ENCODE peak calls at places on chromosomes 4 and X, in six cellular contexts. C, H, B, X, F and D are unnamed samples.

GRCh38 chr4:174592985-174593335 is 70.7 kb upstream of the HPGD start:
- DNase-seq in C (no peak), H (no peak), B (no peak), X (no peak), F (peak; percentile 75), D (peak; percentile 15)

GRCh38 chr4:139889194-139889762 is 223.7 kb downstream of the MGST2 start:
- DNase-seq in C (no peak), H (no peak), B (no peak), X (no peak), F (no peak), D (no peak)

GRCh38 chr4:110442309-110442708 is 33.6 kb upstream of the ENPEP start:
- DNase-seq in C (no peak), H (no peak), B (no peak), X (no peak), F (no peak), D (no peak)

GRCh38 chrX:72102760-72103159 is 29.0 kb downstream of the RTL5 start:
- DNase-seq in C (no peak), H (no peak), B (no peak), X (no peak), F (no peak), D (no peak)

GRCh38 chrX:5936438-5936837 is 292.2 kb downstream of the NLGN4X start:
- DNase-seq in C (no peak), H (no peak), B (no peak), X (no peak), F (no peak), D (no peak)

GRCh38 chrX:121832446-121832845 is 785.0 kb downstream of the GLUD2 start:
- DNase-seq in C (no peak), H (no peak), B (no peak), X (no peak), F (peak; percentile 29), D (peak; percentile 52)

GRCh38 chr4:162201673-162202072 is 37.9 kb upstream of the FSTL5 start:
- DNase-seq in C (no peak), H (no peak), B (no peak), X (no peak), F (peak; percentile 81), D (no peak)

GRCh38 chrX:152926279-152926678 is 28.4 kb downstream of the ZNF185 start:
- DNase-seq in C (peak; percentile 80), H (peak; percentile 51), B (peak; percentile 2), X (no peak), F (peak; percentile 65), D (peak; percentile 80)

GRCh38 chrX:270848-271367 is 10.3 kb upstream of the PLCXD1 start:
- DNase-seq in C (no peak), H (no peak), B (no peak), X (no peak), F (no peak), D (no peak)

GRCh38 chr4:158670975-158671664 is 567 bp downstream of the C4orf46 start:
- DNase-seq in C (peak; percentile 44), H (peak; percentile 19), B (peak; percentile 13), X (no peak), F (peak; percentile 84), D (peak; percentile 82)

GRCh38 chr4:77022581-77023133 is 53.1 kb downstream of the CCNI start:
- DNase-seq in C (no peak), H (no peak), B (no peak), X (no peak), F (peak; percentile 94), D (peak; percentile 88)

GRCh38 chrX:88135735-88136134 is 611.3 kb upstream of the CPXCR1 start:
- DNase-seq in C (no peak), H (no peak), B (no peak), X (no peak), F (peak; percentile 1), D (no peak)

GRCh38 chr4:94332983-94333590 is 9.5 kb downstream of the HPGDS start:
- DNase-seq in C (no peak), H (no peak), B (no peak), X (no peak), F (peak; percentile 52), D (no peak)

GRCh38 chr4:26557164-26557563 is 26.7 kb upstream of the TBC1D19 start:
- DNase-seq in C (peak; percentile 66), H (no peak), B (no peak), X (no peak), F (peak; percentile 84), D (peak; percentile 87)

GRCh38 chr4:165627128-165627527 is 245.9 kb upstream of the TLL1 start:
- DNase-seq in C (no peak), H (no peak), B (no peak), X (no peak), F (no peak), D (peak; percentile 6)

GRCh38 chr4:157271166-157271869 is 50.8 kb downstream of the GRIA2 start:
- DNase-seq in C (no peak), H (no peak), B (no peak), X (no peak), F (no peak), D (peak; percentile 50)

GRCh38 chr4:123505457-123506310 is 109.1 kb downstream of the SPRY1 start:
- DNase-seq in C (no peak), H (peak; percentile 16), B (no peak), X (no peak), F (peak; percentile 66), D (peak; percentile 59)

GRCh38 chrX:20623448-20623847 is 356.7 kb upstream of the RPS6KA3 start:
- DNase-seq in C (no peak), H (no peak), B (no peak), X (no peak), F (no peak), D (peak; percentile 0)

GRCh38 chr4:119290598-119290997 is 31.3 kb downstream of the FABP2 start:
- DNase-seq in C (no peak), H (no peak), B (no peak), X (no peak), F (no peak), D (no peak)

GRCh38 chrX:31237189-31237588 is 165.3 kb upstream of the FTHL17 start:
- DNase-seq in C (no peak), H (no peak), B (no peak), X (no peak), F (no peak), D (no peak)

GRCh38 chr4:126777649-126778048 is 855.1 kb upstream of the INTU start:
- DNase-seq in C (no peak), H (no peak), B (no peak), X (no peak), F (peak; percentile 84), D (peak; percentile 80)

GRCh38 chrX:41781500-41781899 is 57.5 kb downstream of the GPR82 start:
- DNase-seq in C (no peak), H (no peak), B (no peak), X (no peak), F (peak; percentile 63), D (peak; percentile 21)